ENCODE peak calls at places on chromosomes 3 and 15, in eight cellular contexts. U is kidney tubule cell; E is fibroblast of pulmonary artery; Q is germinal center; N is RPMI8226; G is stimulated activated CD4-positive, alpha-beta T cell treated with anti-CD3 and anti-CD28 coated beads, Interleukin-1b, Interleukin-23, amount 100 ng/mL, for 1 hour; B is activated gamma-delta T cell treated with anti-CD3 and anti-CD28 coated beads, Interleukin-2, amount 50 U/mL, for 16 hours; O is NCI-H1930. I is an unnamed sample.

GRCh38 chr3:150128126-150128525 is 157.4 kb upstream of the PFN2 start:
- DNase-seq in N (no peak), G (no peak), B (no peak), U (no peak), E (no peak), O (no peak), Q (no peak), I (no peak)

GRCh38 chr3:141482250-141482937 is 4.4 kb upstream of the RASA2 start:
- DNase-seq in Q (no peak), O (no peak), N (no peak), B (no peak), U (peak; percentile 48), E (peak; percentile 95), G (no peak), I (peak; percentile 88)

GRCh38 chr15:76991741-76992645 is 2.9 kb upstream of the PSTPIP1 start:
- DNase-seq in N (peak; percentile 38), G (no peak), O (no peak), U (no peak), Q (no peak), E (no peak), B (no peak), I (no peak)

GRCh38 chr3:30502051-30502741 is 104.2 kb upstream of the TGFBR2 start:
- DNase-seq in O (no peak), Q (no peak), G (no peak), B (no peak), E (no peak), U (peak; percentile 51), N (no peak), I (peak; percentile 79)

GRCh38 chr15:33354411-33354810 is 43.6 kb downstream of the RYR3 start:
- DNase-seq in G (no peak), E (no peak), B (no peak), O (no peak), N (no peak), Q (no peak), U (no peak), I (no peak)

GRCh38 chr3:30686176-30686575 is 79.8 kb downstream of the TGFBR2 start:
- DNase-seq in E (no peak), B (no peak), U (no peak), O (no peak), N (no peak), Q (no peak), G (no peak), I (peak; percentile 17)

GRCh38 chr3:37400945-37401344 is 226.6 kb upstream of the LRRFIP2 start:
- DNase-seq in U (peak; percentile 10), Q (no peak), N (no peak), G (no peak), B (no peak), E (peak; percentile 31), O (no peak), I (no peak)

GRCh38 chr15:87779746-87780145 is 476.8 kb downstream of the NTRK3 start:
- DNase-seq in U (no peak), O (no peak), Q (no peak), G (no peak), B (no peak), N (no peak), E (no peak), I (no peak)

GRCh38 chr3:160810360-160810759 is 54.3 kb downstream of the PPM1L start:
- DNase-seq in N (peak; percentile 13), O (no peak), G (no peak), U (peak; percentile 54), B (no peak), Q (no peak), E (peak; percentile 3), I (no peak)

GRCh38 chr3:19725000-19725399 is 209.0 kb downstream of the EFHB start:
- DNase-seq in B (no peak), G (no peak), N (no peak), Q (no peak), O (no peak), E (no peak), U (no peak), I (no peak)

GRCh38 chr3:129723558-129724324 is 117.3 kb upstream of the PLXND1 start:
- DNase-seq in E (peak; percentile 95), N (no peak), U (peak; percentile 20), G (no peak), O (no peak), B (no peak), Q (no peak), I (peak; percentile 92)

GRCh38 chr15:29749365-29750086 is 72.7 kb downstream of the TJP1 start:
- DNase-seq in E (no peak), B (no peak), Q (no peak), G (no peak), O (no peak), N (no peak), U (no peak), I (no peak)

GRCh38 chr3:45224824-45225464 is 1.1 kb downstream of the TMEM158 start:
- DNase-seq in B (no peak), U (peak; percentile 73), E (peak; percentile 77), Q (peak; percentile 14), O (no peak), G (no peak), N (peak; percentile 66), I (peak; percentile 57)

GRCh38 chr15:45640610-45641009 is 5.8 kb downstream of the SQOR start:
- DNase-seq in O (no peak), U (peak; percentile 96), E (peak; percentile 87), B (no peak), N (no peak), Q (no peak), G (no peak), I (peak; percentile 97)

GRCh38 chr15:91047545-91048199 is 25.3 kb upstream of the VPS33B start:
- DNase-seq in E (no peak), U (peak; percentile 12), B (no peak), O (no peak), N (peak; percentile 60), Q (no peak), G (no peak), I (peak; percentile 22)

GRCh38 chr15:68739390-68740075 is 81.2 kb downstream of the ANP32A start:
- DNase-seq in E (peak; percentile 34), Q (no peak), G (no peak), N (no peak), O (no peak), B (no peak), U (peak; percentile 8), I (peak; percentile 49)